ENCODE peak calls at places on chromosomes 3 and 15, in five cellular contexts. I is H1, O is IMR-90, B is H9, U is neuronal stem cell. D is an unnamed sample.

GRCh38 chr3:57627976-57628375 is 30.8 kb upstream of the ARF4 start:
- DNase-seq in O (no peak), I (no peak), U (no peak), B (no peak), D (no peak)

GRCh38 chr15:56410712-56411111 is 45.5 kb downstream of the TEX9 start:
- DNase-seq in I (no peak), B (no peak), O (no peak), U (no peak), D (no peak)

GRCh38 chr15:39156636-39157255 is 424.1 kb upstream of the THBS1 start:
- DNase-seq in O (no peak), B (no peak), U (no peak), I (no peak), D (peak)

GRCh38 chr3:46994801-46995731 is 15.6 kb downstream of the NBEAL2 start:
- DNase-seq in U (no peak), O (no peak), B (no peak), I (no peak), D (no peak)

GRCh38 chr15:50970524-50970923 is 62.0 kb downstream of the AP4E1 start:
- DNase-seq in I (no peak), B (no peak), U (no peak), O (no peak), D (no peak)

GRCh38 chr15:51121118-51121517 is 26.4 kb upstream of the TNFAIP8L3 start:
- DNase-seq in O (peak), I (no peak), U (no peak), B (no peak), D (peak)

GRCh38 chr3:12981631-12982265 is 91.5 kb downstream of the IQSEC1 start:
- DNase-seq in U (no peak), B (no peak), O (no peak), I (no peak), D (no peak)

GRCh38 chr3:188546835-188547670 is 393.1 kb downstream of the LPP start:
- DNase-seq in O (peak), B (no peak), I (no peak), U (no peak), D (peak)

GRCh38 chr15:38625886-38626285 is 61.3 kb upstream of the RASGRP1 start:
- DNase-seq in U (no peak), B (no peak), I (no peak), O (no peak), D (no peak)

GRCh38 chr3:32640939-32641725 is 43.9 kb upstream of the CNOT10 start:
- DNase-seq in U (no peak), I (no peak), O (peak), B (no peak), D (no peak)

GRCh38 chr3:71254251-71254650 is 329.3 kb downstream of the FOXP1 start:
- DNase-seq in O (peak), U (no peak), I (no peak), B (no peak), D (no peak)

GRCh38 chr3:73536952-73537351 is 87.8 kb downstream of the PDZRN3 start:
- DNase-seq in I (no peak), U (no peak), O (no peak), B (no peak), D (no peak)

GRCh38 chr15:55576911-55577310 is 11.2 kb downstream of the PYGO1 start:
- DNase-seq in B (no peak), O (no peak), U (no peak), I (no peak), D (no peak)

GRCh38 chr15:92159906-92160841 is 233.5 kb upstream of the ST8SIA2 start:
- DNase-seq in B (peak), O (no peak), U (no peak), I (no peak), D (no peak)

GRCh38 chr3:45480218-45480617 is 91.8 kb downstream of the LARS2 start:
- DNase-seq in B (no peak), U (no peak), O (no peak), I (no peak), D (peak)

GRCh38 chr3:177597325-177598109 is 400.2 kb upstream of the TBL1XR1 start:
- DNase-seq in O (peak), B (no peak), I (no peak), U (no peak), D (peak)

GRCh38 chr15:31307270-31308184 is 19.1 kb upstream of the KLF13 start:
- DNase-seq in I (peak), U (no peak), O (no peak), B (no peak), D (no peak)

GRCh38 chr3:53230041-53230621 is 25.7 kb downstream of the TKT start:
- DNase-seq in U (no peak), B (peak), I (no peak), O (no peak), D (no peak)

GRCh38 chr15:75502360-75502759 is 50.9 kb upstream of the SIN3A start:
- DNase-seq in O (no peak), U (no peak), B (no peak), I (no peak), D (no peak)

GRCh38 chr15:74913041-74913440 is 6.4 kb upstream of the FAM219B start:
- DNase-seq in B (no peak), O (peak), U (no peak), I (no peak), D (no peak)

GRCh38 chr15:62849316-62850129 is 193.0 kb upstream of the TPM1 start:
- DNase-seq in I (no peak), B (no peak), U (no peak), O (no peak), D (peak)
- H3K14ac ChIP-seq in I (no peak), B (no peak), U (no peak), O (peak), D (no peak)

DNA sequence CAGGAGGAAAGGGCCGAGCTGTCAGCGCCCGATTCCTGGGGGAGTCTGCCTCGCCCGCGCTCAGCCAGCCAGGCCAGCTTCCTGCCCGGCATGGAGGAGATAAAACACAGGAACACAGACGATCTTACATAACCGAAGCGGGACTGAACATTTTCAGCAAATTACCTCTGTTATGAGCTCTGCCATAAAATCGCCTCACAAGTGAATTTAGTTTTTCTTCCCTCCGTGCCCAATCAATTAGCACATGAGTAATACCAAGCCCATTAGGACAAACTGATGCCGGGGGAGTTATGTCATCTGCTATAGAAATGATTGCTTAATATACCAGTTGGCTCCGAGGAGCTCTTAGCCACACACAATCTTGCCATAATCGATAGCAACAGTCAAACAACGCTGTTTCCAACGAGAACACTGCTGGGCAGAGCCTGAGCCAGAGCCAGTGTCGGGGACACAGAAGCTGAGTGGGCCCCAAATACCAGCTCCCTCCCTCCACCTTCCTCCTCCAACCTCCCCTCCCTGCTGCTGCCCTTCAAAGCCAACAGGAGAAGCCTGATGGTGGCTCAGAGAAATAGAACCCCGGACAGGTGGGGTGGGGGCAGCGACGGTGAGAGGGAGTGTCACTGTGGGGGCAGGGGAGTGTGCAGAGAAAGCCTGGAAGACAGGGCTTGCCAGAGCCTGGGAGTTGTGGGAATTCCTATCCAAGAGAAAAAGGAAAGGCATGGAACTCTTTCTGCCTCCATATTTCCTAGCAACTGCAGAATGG is 279.4 kb upstream of the TLE3 start:
- DNase-seq in B (peak), U (no peak), O (peak), I (peak), D (peak)
- H3K23ac ChIP-seq in B (no peak), U (no peak), O (no peak), I (no peak), D (no peak)

GRCh38 chr15:89750560-89751542 is at the start of gene MESP1:
- DNase-seq in U (peak), O (peak), I (peak), B (peak), D (peak)

GRCh38 chr15:89754361-89755154 is 3.5 kb upstream of the MESP1 start:
- DNase-seq in I (no peak), U (no peak), O (peak), B (no peak), D (peak)

GRCh38 chr15:89751748-89752147 is 699 bp upstream of the MESP1 start:
- DNase-seq in I (no peak), O (no peak), B (no peak), U (no peak), D (no peak)

GRCh38 chr15:89755701-89756100 is 4.7 kb upstream of the MESP1 start:
- DNase-seq in U (no peak), O (no peak), B (no peak), I (no peak), D (no peak)

DNA sequence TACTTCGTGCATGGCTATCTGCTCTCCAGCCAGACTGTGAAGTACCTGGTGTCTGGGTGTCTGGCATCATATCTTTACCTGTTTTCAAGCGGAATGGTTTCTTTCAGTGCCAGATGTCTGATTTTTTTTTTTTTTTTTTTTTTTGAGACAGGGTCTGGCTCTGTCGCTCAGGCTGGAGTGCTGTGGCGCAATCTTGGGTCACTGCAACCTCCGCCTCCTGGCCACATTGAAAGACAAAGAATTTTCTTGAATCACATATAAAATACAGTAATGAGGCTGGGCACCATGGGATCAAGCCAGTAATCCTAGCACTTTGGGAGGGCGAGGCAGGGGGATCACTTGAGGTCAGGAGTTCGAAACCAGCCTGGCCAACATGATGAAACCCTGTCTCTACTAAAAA is 2.8 kb upstream of the MESP1 start:
- DNase-seq in I (no peak), O (no peak), U (no peak), B (no peak), D (no peak)
- H2BK15ac ChIP-seq in I (no peak), O (no peak), U (no peak), B (no peak), D (no peak)

GRCh38 chr3:184561329-184562145 is at the start of gene EPHB3:
- DNase-seq in I (peak), B (peak), U (peak), O (peak), D (peak)

GRCh38 chr3:184560992-184561328 is 625 bp upstream of the EPHB3 start:
- DNase-seq in B (no peak), I (no peak), O (no peak), U (no peak), D (no peak)

GRCh38 chr3:184562875-184563568 is 1.4 kb downstream of the EPHB3 start:
- DNase-seq in U (no peak), B (no peak), I (no peak), O (peak), D (peak)

GRCh38 chr3:184563569-184563925 is 2.0 kb downstream of the EPHB3 start:
- DNase-seq in I (no peak), B (no peak), O (no peak), U (no peak), D (no peak)

GRCh38 chr3:184562146-184562861 is 719 bp downstream of the EPHB3 start:
- DNase-seq in I (no peak), B (no peak), O (no peak), U (no peak), D (no peak)
- H3K14ac ChIP-seq in I (no peak), B (no peak), O (no peak), U (no peak), D (no peak)

DNA sequence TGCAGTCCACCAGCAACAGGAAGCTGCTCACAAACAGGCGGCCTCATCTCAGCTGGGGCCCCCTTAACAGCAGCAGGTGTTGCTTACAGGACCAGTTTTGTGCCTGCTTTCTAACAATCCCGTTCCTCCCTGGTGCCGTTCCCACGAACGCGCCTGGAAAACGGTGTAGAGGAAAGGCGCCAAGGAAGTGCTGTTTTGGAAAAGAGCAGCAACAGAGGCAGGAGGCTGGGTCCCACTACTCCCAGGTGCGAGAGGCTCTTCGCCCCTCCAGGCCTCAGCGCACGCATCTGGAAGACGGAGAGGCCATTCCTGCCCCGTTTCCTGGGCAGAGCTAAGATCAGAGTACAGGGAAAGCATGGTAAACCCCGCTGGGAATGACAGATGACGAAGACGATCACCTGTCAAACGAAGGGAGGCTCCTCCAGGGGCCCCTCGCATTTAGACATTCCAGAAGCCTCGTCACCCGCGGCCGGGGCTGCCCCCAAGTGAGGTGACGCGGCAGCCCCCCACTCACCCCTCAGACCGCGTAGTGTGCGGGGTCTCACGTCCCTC is 603 bp downstream of the SCAPER start:
- DNase-seq in I (no peak), B (peak), U (peak), O (peak), D (peak)
- H3K23ac ChIP-seq in I (no peak), B (no peak), U (peak), O (peak), D (no peak)

GRCh38 chr3:147960791-147961190 is 551.6 kb downstream of the ZIC1 start:
- DNase-seq in I (no peak), U (no peak), O (no peak), B (peak), D (no peak)
- H2BK15ac ChIP-seq in I (no peak), U (no peak), O (no peak), B (no peak), D (no peak)

GRCh38 chr15:72272997-72273352 is 621 bp upstream of the PARP6 start:
- DNase-seq in O (no peak), B (no peak), U (no peak), I (no peak), D (no peak)

GRCh38 chr15:72271221-72271620 is 1.1 kb downstream of the PARP6 start:
- DNase-seq in O (no peak), U (no peak), B (no peak), I (no peak), D (no peak)

GRCh38 chr15:72269739-72270138 is 2.6 kb downstream of the PARP6 start:
- DNase-seq in I (no peak), O (no peak), B (no peak), U (no peak), D (no peak)

GRCh38 chr15:72271895-72272212 is 500 bp downstream of the PARP6 start:
- DNase-seq in U (no peak), B (no peak), O (peak), I (no peak), D (peak)

GRCh38 chr15:72272213-72272996 is at the start of gene PARP6:
- DNase-seq in O (peak), U (peak), I (peak), B (peak), D (peak)
- H3K14ac ChIP-seq in O (peak), U (peak), I (no peak), B (peak), D (peak)

DNA sequence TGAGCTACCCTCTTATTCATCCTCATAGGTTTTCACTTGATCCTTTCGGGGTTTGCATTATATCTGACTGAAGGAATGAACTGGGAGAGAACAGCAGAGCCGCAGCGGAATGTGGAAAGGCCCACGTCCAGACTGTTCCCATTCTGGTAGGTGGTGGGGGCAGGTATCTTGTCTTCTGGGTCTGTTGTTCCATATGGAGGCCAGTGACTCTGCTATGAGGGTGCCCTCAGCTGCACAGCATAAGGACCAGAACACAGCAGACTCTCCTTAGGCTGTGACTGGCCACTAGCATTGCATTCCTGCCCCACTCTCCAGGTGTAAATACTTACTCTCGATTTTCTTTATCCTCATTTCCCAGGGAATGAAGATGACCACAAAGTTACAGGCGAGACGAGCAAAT is 12.1 kb downstream of the TMC3 start:
- DNase-seq in U (no peak), O (no peak), B (no peak), I (no peak), D (no peak)
- H3K23ac ChIP-seq in U (no peak), O (no peak), B (no peak), I (no peak), D (no peak)

DNA sequence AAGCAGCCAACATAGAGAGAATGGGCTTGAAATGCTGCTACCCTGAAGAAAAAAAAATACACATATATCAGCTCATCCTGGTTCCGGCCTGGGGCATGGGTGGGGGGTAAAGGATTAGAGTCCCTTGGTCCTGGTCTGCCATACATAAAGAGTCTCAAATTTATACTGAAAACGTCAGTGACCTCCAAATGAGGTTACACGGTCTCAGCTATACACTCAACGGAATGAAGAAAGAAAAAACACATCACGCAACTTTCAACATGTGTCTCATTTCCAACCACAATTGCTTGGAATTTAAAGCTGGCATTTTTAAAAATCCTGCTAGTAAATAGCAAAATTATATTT is 612.8 kb downstream of the MCTP2 start:
- DNase-seq in U (peak), B (no peak), I (no peak), O (no peak), D (no peak)
- H2BK15ac ChIP-seq in U (no peak), B (no peak), I (no peak), O (no peak), D (no peak)

D was measured in mesenchymal stem cell.